ENCODE peak calls at places on chromosomes 6 and 20, in four cellular contexts. J is HepG2, Q is K562, U is GM12878. X is an unnamed sample.

GRCh38 chr6:53115113-53115512 is 33.5 kb downstream of the GCM1 start:
- DNase-seq in J (no peak), Q (no peak), U (no peak), X (no peak)

GRCh38 chr20:21104921-21105320 is 1.2 kb downstream of the LINC00237 start:
- DNase-seq in U (no peak), J (no peak), Q (no peak), X (no peak)

GRCh38 chr20:50980071-50980681 is 21.6 kb downstream of the MOCS3 start:
- DNase-seq in Q (no peak), U (no peak), J (peak), X (no peak)

GRCh38 chr6:26401987-26402658 is at the start of gene BTN3A1:
- DNase-seq in J (peak), Q (peak), U (peak), X (peak)

GRCh38 chr6:90294614-90294988 is 2.0 kb downstream of the BACH2 start:
- DNase-seq in J (no peak), U (no peak), Q (no peak), X (peak)

GRCh38 chr6:90538651-90539050 is 48.2 kb downstream of the MAP3K7 start:
- DNase-seq in J (no peak), Q (no peak), U (no peak), X (no peak)

GRCh38 chr6:162377735-162378134 is 349.8 kb downstream of the PRKN start:
- DNase-seq in U (no peak), Q (no peak), J (no peak), X (no peak)

GRCh38 chr20:50788045-50788867 is 6.6 kb upstream of the BCAS4 start:
- DNase-seq in J (peak), U (no peak), Q (no peak), X (peak)

GRCh38 chr6:90406142-90406794 is 109.6 kb upstream of the BACH2 start:
- DNase-seq in J (peak), Q (peak), U (no peak), X (no peak)

GRCh38 chr6:36962874-36963273 is 8.3 kb downstream of the PI16 start:
- DNase-seq in J (no peak), Q (no peak), U (no peak), X (no peak)

GRCh38 chr6:155125916-155126315 is 130.8 kb downstream of the TIAM2 start:
- DNase-seq in Q (no peak), J (no peak), U (no peak), X (no peak)

DNA sequence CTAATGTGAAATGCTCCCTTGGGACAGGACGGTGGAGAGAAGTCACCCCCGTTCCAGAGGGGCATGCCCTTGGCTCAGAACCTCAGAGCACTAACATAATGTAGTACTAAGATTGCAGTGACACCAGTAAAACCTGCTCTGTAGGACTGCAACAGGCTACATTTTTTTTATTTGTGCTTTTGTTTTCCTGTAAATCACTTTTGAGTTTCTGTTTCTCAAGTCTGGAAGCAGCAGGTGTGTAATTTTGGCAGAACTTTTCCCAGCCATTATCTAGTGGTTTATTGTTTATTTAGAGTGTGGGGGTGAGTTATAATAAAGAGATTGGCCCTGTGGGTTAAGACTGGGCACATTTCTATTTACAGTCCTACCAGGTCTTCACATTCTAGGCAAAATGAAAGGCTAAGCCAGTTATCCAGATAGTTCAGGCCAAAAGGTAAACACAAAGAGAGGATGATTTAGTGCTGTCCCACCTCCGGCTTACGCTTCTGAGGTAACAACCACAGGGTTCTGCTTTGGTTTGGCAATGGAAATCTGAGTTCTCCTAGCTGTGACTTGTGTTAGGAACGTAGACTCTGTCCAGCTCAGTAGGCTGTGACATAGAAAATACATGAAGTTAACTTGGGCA is 50.2 kb upstream of the PTPRK start:
- DNase-seq in Q (no peak), U (no peak), J (no peak), X (no peak)
- TF ChIP-seq FOXK2 in Q (no peak), U (no peak), J (no peak), X (no peak)

DNA sequence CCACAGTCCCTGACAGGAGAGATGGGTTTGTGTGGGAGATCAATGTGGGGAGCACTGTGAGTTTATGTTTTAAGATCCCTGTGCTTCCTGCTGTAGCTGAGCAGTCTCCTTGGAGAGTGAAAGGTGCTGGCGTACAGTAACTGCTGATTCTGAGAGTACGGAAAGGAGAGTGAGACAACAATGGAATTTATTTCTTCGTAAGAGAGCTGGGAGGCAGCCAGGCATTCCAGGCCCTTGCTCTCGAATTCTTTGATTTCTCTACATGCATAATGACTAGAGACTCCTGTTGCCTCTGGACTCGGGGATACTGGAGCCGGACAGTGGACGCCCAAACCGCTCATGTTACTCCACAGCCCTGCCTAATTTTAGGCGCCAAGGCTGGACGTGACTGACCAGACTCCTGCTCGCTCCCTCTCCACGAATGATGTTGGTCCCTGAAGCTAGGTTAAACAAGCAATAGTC is 131.0 kb upstream of the PHACTR1 start:
- DNase-seq in Q (no peak), J (no peak), U (no peak), X (no peak)
- TF ChIP-seq SP1 in Q (no peak), J (no peak), U (no peak), X (no peak)

GRCh38 chr6:35049346-35049745 is 91.8 kb downstream of the TCP11 start:
- DNase-seq in U (no peak), Q (no peak), J (no peak), X (no peak)
- TF ChIP-seq FOXK2 in U (no peak), Q (no peak), J (no peak), X (no peak)

GRCh38 chr20:34375977-34376430 is 12.9 kb downstream of the ITCH start:
- DNase-seq in U (no peak), Q (no peak), J (peak), X (no peak)
- TF ChIP-seq SP1 in U (no peak), Q (no peak), J (no peak), X (no peak)

DNA sequence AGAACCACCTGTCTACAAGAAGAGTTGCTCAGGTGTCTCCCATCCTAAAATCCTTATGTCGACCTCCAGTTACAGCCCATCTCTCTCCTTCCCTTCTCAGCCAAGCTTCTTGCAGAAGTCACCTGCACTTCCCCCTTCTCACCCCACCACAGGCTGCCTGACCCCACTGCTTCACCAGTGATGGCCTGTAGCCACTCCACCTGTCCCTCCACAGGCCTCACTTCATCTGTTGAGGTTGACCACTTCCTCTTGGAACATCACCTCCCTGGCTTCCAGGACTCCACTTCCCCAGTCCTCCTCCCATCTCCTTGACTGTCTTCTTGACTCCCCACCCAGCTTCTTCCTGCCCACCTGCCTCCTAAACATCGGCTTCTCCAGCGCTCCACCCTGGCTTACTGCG is 25.4 kb downstream of the MRPL14 start:
- DNase-seq in Q (no peak), J (no peak), U (no peak), X (no peak)
- TF ChIP-seq FOXK2 in Q (no peak), J (no peak), U (no peak), X (no peak)